ENCODE peak calls at places on chromosomes 11 and 22, in ten cellular contexts. A, J, U, W, C, M, G, R, T and Q are unnamed samples.

GRCh38 chr22:26852176-26852575 is 194.8 kb downstream of the MIAT start:
- DNase-seq in U (no peak), C (no peak), T (no peak), R (no peak), W (no peak), M (no peak), A (no peak), J (no peak), G (no peak), Q (no peak)

GRCh38 chr11:41177791-41178190 is 281.7 kb downstream of the LRRC4C start:
- DNase-seq in C (no peak), G (no peak), W (no peak), A (no peak), J (no peak), R (no peak), M (no peak), T (no peak), U (no peak), Q (no peak)

GRCh38 chr11:2944953-2945756 is 15.9 kb upstream of the PHLDA2 start:
- DNase-seq in J (peak), U (peak), C (no peak), R (peak), A (peak), W (peak), T (peak), G (peak), M (peak), Q (no peak)

GRCh38 chr22:24244144-24244787 is 616 bp downstream of the GGT5 start:
- DNase-seq in W (no peak), C (no peak), U (peak), M (no peak), J (peak), G (peak), A (peak), R (peak), T (peak), Q (no peak)

GRCh38 chr22:48585916-48586798 is 1241.5 kb downstream of the BRD1 start:
- DNase-seq in C (no peak), J (no peak), M (no peak), A (no peak), G (no peak), T (no peak), W (no peak), R (no peak), U (no peak), Q (no peak)

GRCh38 chr11:134045799-134046635 is 22.9 kb upstream of the JAM3 start:
- DNase-seq in A (no peak), R (peak), W (no peak), J (no peak), U (no peak), T (no peak), G (no peak), C (no peak), M (no peak), Q (no peak)

GRCh38 chr11:13384837-13385417 is 78.1 kb downstream of the BTBD10 start:
- DNase-seq in W (no peak), U (peak), T (peak), C (peak), A (no peak), R (peak), G (peak), M (peak), J (peak), Q (peak)

GRCh38 chr11:1298695-1299492 is 10.5 kb downstream of the TOLLIP start:
- DNase-seq in G (no peak), M (peak), T (peak), J (peak), R (peak), A (peak), U (peak), C (peak), W (peak), Q (peak)

GRCh38 chr22:23833911-23834317 is 4.9 kb downstream of the DERL3 start:
- DNase-seq in C (no peak), M (no peak), W (no peak), J (no peak), T (no peak), U (no peak), G (no peak), A (no peak), R (no peak), Q (no peak)

GRCh38 chr22:31343235-31344191 is 2.6 kb downstream of the PATZ1 start:
- DNase-seq in M (peak), T (peak), J (peak), G (no peak), R (peak), W (peak), A (no peak), U (no peak), C (no peak), Q (no peak)

GRCh38 chr22:50184004-50184461 is 1.7 kb upstream of the TRABD start:
- DNase-seq in G (peak), U (peak), W (peak), J (peak), M (no peak), A (peak), C (no peak), T (peak), R (peak), Q (no peak)

GRCh38 chr22:43168416-43169309 is 17.3 kb downstream of the TSPO start:
- DNase-seq in J (peak), W (no peak), R (no peak), G (peak), M (no peak), T (no peak), U (no peak), A (no peak), C (no peak), Q (no peak)

GRCh38 chr11:133082851-133083488 is 449.3 kb downstream of the OPCML start:
- DNase-seq in U (peak), A (peak), C (peak), G (peak), M (no peak), W (peak), J (peak), T (peak), R (peak), Q (no peak)

GRCh38 chr11:80495116-80495515 is 1054.3 kb upstream of the TENM4 start:
- DNase-seq in C (no peak), T (no peak), M (peak), R (no peak), G (no peak), J (no peak), W (no peak), A (no peak), U (no peak), Q (no peak)

GRCh38 chr11:954392-955144 is 28.9 kb downstream of the AP2A2 start:
- DNase-seq in W (no peak), A (no peak), T (no peak), U (no peak), M (no peak), J (no peak), R (no peak), G (no peak), C (no peak), Q (no peak)

GRCh38 chr11:6603287-6604080 is at the start of the genes ILK and RRP8:
- DNase-seq in G (peak), J (peak), A (peak), M (peak), C (peak), U (peak), W (peak), T (peak), R (peak), Q (no peak)

GRCh38 chr11:76807206-76807875 is 24.2 kb downstream of the TSKU start:
- DNase-seq in R (peak), G (peak), U (peak), M (peak), C (peak), J (peak), A (peak), T (peak), W (peak), Q (no peak)

GRCh38 chr11:77082838-77083552 is 16.2 kb downstream of the CAPN5 start:
- DNase-seq in T (peak), R (peak), G (no peak), M (no peak), A (peak), C (no peak), W (no peak), J (peak), U (peak), Q (no peak)

GRCh38 chr11:65305501-65306268 is 9.0 kb upstream of the CDC42EP2 start:
- DNase-seq in G (peak), M (peak), U (peak), W (peak), A (no peak), J (no peak), R (no peak), C (no peak), T (peak), Q (no peak)

GRCh38 chr22:23688571-23688970 is 2.2 kb upstream of the RGL4 start:
- DNase-seq in C (no peak), M (no peak), R (peak), U (no peak), J (no peak), G (no peak), T (no peak), A (no peak), W (peak), Q (no peak)

GRCh38 chr22:31215018-31215535 is 3.0 kb downstream of the LIMK2 start:
- DNase-seq in C (no peak), M (no peak), J (no peak), U (no peak), T (no peak), W (no peak), G (no peak), R (no peak), A (no peak), Q (no peak)

GRCh38 chr11:121018746-121019145 is 5.2 kb upstream of the TBCEL start:
- DNase-seq in J (no peak), T (no peak), M (no peak), C (no peak), U (no peak), R (no peak), G (no peak), W (no peak), A (no peak), Q (no peak)

GRCh38 chr22:17984114-17984513 is 40.2 kb downstream of the MICAL3 start:
- DNase-seq in W (no peak), G (no peak), C (no peak), A (no peak), J (no peak), R (no peak), T (no peak), M (peak), U (no peak), Q (no peak)

GRCh38 chr22:30903876-30904460 is 64.6 kb downstream of the MORC2 start:
- DNase-seq in R (no peak), A (no peak), W (no peak), U (no peak), G (no peak), M (no peak), J (no peak), C (no peak), T (no peak), Q (no peak)

GRCh38 chr11:46845440-46845739 is 690 bp downstream of the CKAP5 start:
- DNase-seq in M (peak), J (peak), C (no peak), W (no peak), U (peak), T (peak), G (no peak), R (no peak), A (no peak), Q (no peak)

GRCh38 chr22:46417268-46417580 is 81.7 kb downstream of the TRMU start:
- DNase-seq in A (no peak), R (no peak), C (no peak), T (no peak), W (no peak), J (no peak), G (no peak), M (no peak), U (no peak), Q (no peak)

GRCh38 chr22:46416537-46417267 is 81.2 kb downstream of the TRMU start:
- DNase-seq in A (no peak), M (no peak), R (no peak), T (no peak), U (no peak), W (no peak), G (peak), J (peak), C (no peak), Q (peak)

GRCh38 chr22:46417769-46418168 is 82.3 kb downstream of the TRMU start:
- DNase-seq in J (no peak), W (no peak), U (no peak), G (no peak), M (no peak), A (no peak), C (no peak), T (no peak), R (no peak), Q (no peak)

GRCh38 chr22:46414704-46415103 is 79.2 kb downstream of the TRMU start:
- DNase-seq in T (no peak), G (no peak), A (no peak), M (no peak), C (no peak), R (no peak), U (no peak), W (no peak), J (no peak), Q (no peak)

DNA sequence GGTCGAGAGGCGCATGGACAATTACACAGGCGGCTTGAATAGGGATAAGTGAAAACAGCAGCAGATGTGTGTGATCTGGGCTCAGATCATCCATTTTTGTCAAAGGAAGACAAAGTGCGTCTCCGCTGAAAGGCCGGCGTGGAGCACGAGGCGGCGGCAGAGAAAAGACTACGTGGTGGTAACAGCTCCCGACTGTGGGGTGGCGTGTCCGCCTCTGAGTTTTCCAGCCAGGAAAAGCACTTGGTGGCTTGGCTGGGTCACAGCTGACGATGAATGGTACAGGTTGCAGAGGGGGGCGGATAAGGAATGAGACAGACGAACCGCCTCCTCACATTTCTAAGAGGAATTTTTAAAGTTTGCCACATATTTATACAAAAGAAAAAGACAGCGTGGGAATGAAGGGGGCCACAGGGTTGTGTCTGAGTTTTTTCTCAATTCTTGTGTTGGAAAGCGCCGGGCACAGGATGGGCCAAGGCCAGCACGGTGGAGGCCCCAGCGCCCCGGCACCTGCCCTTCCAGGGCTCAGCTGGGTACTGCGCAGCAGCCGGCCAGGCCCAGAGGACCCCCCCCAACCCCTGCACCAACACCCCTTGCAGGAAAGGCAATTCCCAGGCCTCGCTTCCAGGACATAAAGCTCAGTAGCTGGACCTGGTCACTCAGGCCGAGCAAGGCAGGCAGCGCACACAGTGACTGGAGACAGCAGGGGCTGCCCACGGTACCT is 80.5 kb downstream of the TRMU start:
- DNase-seq in W (no peak), R (no peak), C (no peak), U (peak), M (no peak), J (peak), G (peak), T (peak), A (no peak), Q (no peak)
- TF ChIP-seq CTCF in W (no peak), R (no peak), C (no peak), U (no peak), M (no peak), J (peak), G (peak), T (no peak), A (no peak), Q (peak)

GRCh38 chr22:45978275-45978713 is 1.3 kb upstream of the WNT7B start:
- DNase-seq in R (no peak), U (no peak), M (no peak), T (no peak), C (no peak), W (no peak), G (no peak), J (no peak), A (no peak), Q (no peak)
- H3K4me3 ChIP-seq in R (peak), U (no peak), M (no peak), T (no peak), C (peak), W (no peak), G (no peak), J (no peak), A (peak), Q (peak)

DNA sequence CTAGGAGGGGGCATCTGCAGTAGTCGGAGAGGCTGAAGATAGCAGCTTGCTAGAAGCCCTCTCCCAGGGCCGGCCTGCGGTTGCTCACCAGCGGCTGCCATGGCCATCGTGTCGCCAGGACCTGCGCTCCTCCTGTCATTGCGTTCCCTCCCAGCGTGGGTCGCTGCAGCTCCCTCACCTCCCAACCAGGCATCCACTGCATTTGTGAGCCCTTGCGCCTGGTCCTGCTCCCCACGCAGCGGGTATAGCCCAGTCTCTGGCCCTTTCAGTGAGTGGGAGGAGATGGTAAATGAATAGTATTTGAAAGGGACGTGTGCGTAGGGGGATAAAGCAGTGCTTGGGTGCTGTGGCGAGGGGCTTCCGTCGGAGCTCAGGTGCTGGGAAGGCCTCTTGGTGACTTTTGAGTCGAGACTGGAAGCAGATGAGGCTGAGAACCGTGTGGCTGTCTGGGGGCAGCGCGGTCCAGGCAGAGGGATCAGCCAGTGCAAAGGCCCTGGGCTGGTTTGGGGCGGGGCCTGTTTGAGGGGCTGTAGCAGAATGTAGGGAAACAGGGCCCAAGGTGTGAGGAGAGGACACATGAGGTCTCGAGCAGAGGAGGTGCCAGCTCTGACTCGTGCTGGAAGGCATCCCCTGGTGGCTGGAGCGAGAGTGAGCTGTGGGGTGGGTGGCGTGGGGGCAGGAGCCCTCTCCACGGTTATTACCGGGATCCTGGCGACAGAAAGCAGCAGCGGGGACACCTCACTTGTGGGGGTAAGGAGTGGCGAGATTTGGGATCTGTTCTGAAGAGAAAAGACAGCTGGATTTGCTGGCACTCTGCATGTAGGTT is 39.3 kb downstream of the LRP5 start:
- DNase-seq in W (no peak), G (no peak), A (no peak), M (no peak), T (no peak), R (no peak), J (no peak), U (no peak), C (no peak), Q (no peak)
- TF ChIP-seq CTCF in W (no peak), G (no peak), A (no peak), M (no peak), T (no peak), R (no peak), J (no peak), U (no peak), C (no peak), Q (peak)

GRCh38 chr22:40679964-40680818 is 907 bp downstream of the MCHR1 start:
- DNase-seq in C (no peak), R (peak), M (no peak), W (no peak), T (no peak), G (no peak), U (peak), J (peak), A (no peak), Q (no peak)
- H3K4me3 ChIP-seq in C (no peak), R (no peak), M (no peak), W (no peak), T (no peak), G (no peak), U (no peak), J (peak), A (peak), Q (no peak)